ENCODE peak calls at places on chromosomes 16 and 17, in four cellular contexts. One of them, this sample, is unnamed.

GRCh38 chr17:8147141-8147804 is 4.9 kb downstream of the PER1 start:
- DNase-seq in uterus: no peak
- DNase-seq in colonic mucosa: no peak
- DNase-seq in fibroblast of mammary gland: no peak
- DNase-seq in this sample: no peak

GRCh38 chr16:29876186-29876577 is 13.2 kb upstream of the CDIPT start:
- DNase-seq in uterus: no peak
- DNase-seq in colonic mucosa: no peak
- DNase-seq in fibroblast of mammary gland: no peak
- DNase-seq in this sample: no peak

GRCh38 chr17:4536742-4537411 is 18.3 kb downstream of the MYBBP1A start:
- DNase-seq in uterus: peak
- DNase-seq in colonic mucosa: no peak
- DNase-seq in fibroblast of mammary gland: peak
- DNase-seq in this sample: peak

GRCh38 chr16:57423152-57423551 is 18.6 kb downstream of the CCL17 start:
- DNase-seq in uterus: no peak
- DNase-seq in colonic mucosa: no peak
- DNase-seq in fibroblast of mammary gland: no peak
- DNase-seq in this sample: no peak

GRCh38 chr16:16071631-16072244 is 122.3 kb downstream of the ABCC1 start:
- DNase-seq in uterus: peak
- DNase-seq in colonic mucosa: no peak
- DNase-seq in fibroblast of mammary gland: no peak
- DNase-seq in this sample: peak

GRCh38 chr16:67959520-67959919 is 8.9 kb downstream of the SLC12A4 start:
- DNase-seq in uterus: no peak
- DNase-seq in colonic mucosa: no peak
- DNase-seq in fibroblast of mammary gland: peak
- DNase-seq in this sample: peak

GRCh38 chr17:45873728-45874127 is 20.6 kb upstream of the MAPT start:
- DNase-seq in uterus: no peak
- DNase-seq in colonic mucosa: no peak
- DNase-seq in fibroblast of mammary gland: no peak
- DNase-seq in this sample: no peak

GRCh38 chr17:71260366-71260765 is 860.5 kb upstream of the SOX9 start:
- DNase-seq in uterus: no peak
- DNase-seq in colonic mucosa: no peak
- DNase-seq in fibroblast of mammary gland: peak
- DNase-seq in this sample: no peak

GRCh38 chr16:5551909-5552308 is 454.3 kb upstream of the EEF2KMT start:
- DNase-seq in uterus: no peak
- DNase-seq in colonic mucosa: no peak
- DNase-seq in fibroblast of mammary gland: no peak
- DNase-seq in this sample: no peak

GRCh38 chr17:30586818-30587595 is 109.8 kb downstream of the GOSR1 start:
- DNase-seq in uterus: no peak
- DNase-seq in colonic mucosa: no peak
- DNase-seq in fibroblast of mammary gland: peak
- DNase-seq in this sample: peak

GRCh38 chr16:54284319-54284930 is 2.2 kb downstream of the IRX3 start:
- DNase-seq in uterus: no peak
- DNase-seq in colonic mucosa: no peak
- DNase-seq in fibroblast of mammary gland: no peak
- DNase-seq in this sample: no peak

GRCh38 chr16:80197790-80198201 is 343.0 kb upstream of the DYNLRB2 start:
- DNase-seq in uterus: no peak
- DNase-seq in colonic mucosa: no peak
- DNase-seq in fibroblast of mammary gland: peak
- DNase-seq in this sample: peak

GRCh38 chr16:79716645-79717323 is 116.2 kb upstream of the MAF start:
- DNase-seq in uterus: no peak
- DNase-seq in colonic mucosa: no peak
- DNase-seq in fibroblast of mammary gland: no peak
- DNase-seq in this sample: no peak

GRCh38 chr16:85891033-85891775 is 7.8 kb upstream of the IRF8 start:
- DNase-seq in uterus: no peak
- DNase-seq in colonic mucosa: peak
- DNase-seq in fibroblast of mammary gland: no peak
- DNase-seq in this sample: no peak

GRCh38 chr16:14364386-14365199 is 265.5 kb downstream of the PARN start:
- DNase-seq in uterus: no peak
- DNase-seq in colonic mucosa: no peak
- DNase-seq in fibroblast of mammary gland: peak
- DNase-seq in this sample: peak

GRCh38 chr16:14164916-14165684 is 94.0 kb downstream of the MRTFB start:
- DNase-seq in uterus: no peak
- DNase-seq in colonic mucosa: no peak
- DNase-seq in fibroblast of mammary gland: no peak
- DNase-seq in this sample: no peak

GRCh38 chr17:43528988-43529814 is 16.9 kb downstream of the ETV4 start:
- DNase-seq in uterus: no peak
- DNase-seq in colonic mucosa: no peak
- DNase-seq in fibroblast of mammary gland: no peak
- DNase-seq in this sample: no peak

GRCh38 chr16:70592106-70592571 is 54.2 kb upstream of the IL34 start:
- DNase-seq in uterus: peak
- DNase-seq in colonic mucosa: no peak
- DNase-seq in fibroblast of mammary gland: no peak
- DNase-seq in this sample: no peak

GRCh38 chr17:62882284-62882683 is 74.2 kb upstream of the MARCHF10 start:
- DNase-seq in uterus: no peak
- DNase-seq in colonic mucosa: no peak
- DNase-seq in fibroblast of mammary gland: no peak
- DNase-seq in this sample: no peak

GRCh38 chr16:29905668-29906067 is 5.4 kb downstream of the ASPHD1 start:
- DNase-seq in uterus: no peak
- DNase-seq in colonic mucosa: no peak
- DNase-seq in fibroblast of mammary gland: no peak
- DNase-seq in this sample: no peak

GRCh38 chr17:66002807-66003206 is 189.1 kb downstream of the CEP112 start:
- DNase-seq in uterus: no peak
- DNase-seq in colonic mucosa: no peak
- DNase-seq in fibroblast of mammary gland: no peak
- DNase-seq in this sample: peak

GRCh38 chr16:28187595-28188004 is 24.2 kb downstream of the XPO6 start:
- DNase-seq in uterus: no peak
- DNase-seq in colonic mucosa: no peak
- DNase-seq in fibroblast of mammary gland: no peak
- DNase-seq in this sample: no peak

GRCh38 chr17:47822785-47823184 is 1.2 kb upstream of the OSBPL7 start:
- DNase-seq in uterus: no peak
- DNase-seq in colonic mucosa: no peak
- DNase-seq in fibroblast of mammary gland: no peak
- DNase-seq in this sample: no peak

GRCh38 chr17:8755590-8756255 is 2.6 kb downstream of the SPDYE4 start:
- DNase-seq in uterus: no peak
- DNase-seq in colonic mucosa: no peak
- DNase-seq in fibroblast of mammary gland: no peak
- DNase-seq in this sample: no peak

GRCh38 chr17:76417499-76418143 is 33.2 kb downstream of the SPHK1 start:
- DNase-seq in uterus: no peak
- DNase-seq in colonic mucosa: no peak
- DNase-seq in fibroblast of mammary gland: no peak
- DNase-seq in this sample: no peak

GRCh38 chr17:45332989-45333701 is 16.3 kb upstream of the MAP3K14 start:
- DNase-seq in uterus: peak
- DNase-seq in colonic mucosa: no peak
- DNase-seq in fibroblast of mammary gland: no peak
- DNase-seq in this sample: no peak

GRCh38 chr16:25037632-25038031 is 22.5 kb upstream of the ARHGAP17 start:
- DNase-seq in uterus: no peak
- DNase-seq in colonic mucosa: no peak
- DNase-seq in fibroblast of mammary gland: no peak
- DNase-seq in this sample: no peak

GRCh38 chr16:48413291-48413690 is 28.1 kb upstream of the SIAH1 start:
- DNase-seq in uterus: no peak
- DNase-seq in colonic mucosa: no peak
- DNase-seq in fibroblast of mammary gland: no peak
- DNase-seq in this sample: no peak

GRCh38 chr16:2514333-2515179 is 804 bp downstream of the ATP6V0C start:
- DNase-seq in uterus: no peak
- DNase-seq in colonic mucosa: no peak
- DNase-seq in fibroblast of mammary gland: no peak
- DNase-seq in this sample: no peak

GRCh38 chr17:1604831-1605528 is 23.7 kb downstream of the SLC43A2 start:
- DNase-seq in uterus: no peak
- DNase-seq in colonic mucosa: no peak
- DNase-seq in fibroblast of mammary gland: no peak
- DNase-seq in this sample: no peak

GRCh38 chr17:82243648-82244412 is 15.0 kb downstream of the SLC16A3 start:
- DNase-seq in uterus: no peak
- DNase-seq in colonic mucosa: no peak
- DNase-seq in fibroblast of mammary gland: no peak
- DNase-seq in this sample: no peak

GRCh38 chr16:88279998-88280397 is 102.8 kb upstream of the ZNF469 start:
- DNase-seq in uterus: no peak
- DNase-seq in colonic mucosa: no peak
- DNase-seq in fibroblast of mammary gland: no peak
- DNase-seq in this sample: no peak

GRCh38 chr16:88334517-88335149 is 48.1 kb upstream of the ZNF469 start:
- DNase-seq in uterus: no peak
- DNase-seq in colonic mucosa: no peak
- DNase-seq in fibroblast of mammary gland: no peak
- DNase-seq in this sample: no peak

GRCh38 chr16:69888005-69888560 is 63.1 kb upstream of the CLEC18A start:
- DNase-seq in uterus: no peak
- DNase-seq in colonic mucosa: no peak
- DNase-seq in fibroblast of mammary gland: no peak
- DNase-seq in this sample: no peak

GRCh38 chr16:79587897-79588296 is 12.6 kb downstream of the MAF start:
- DNase-seq in uterus: no peak
- DNase-seq in colonic mucosa: no peak
- DNase-seq in fibroblast of mammary gland: no peak
- DNase-seq in this sample: no peak

GRCh38 chr17:8788998-8789397 is 10.2 kb downstream of the MFSD6L start:
- DNase-seq in uterus: no peak
- DNase-seq in colonic mucosa: no peak
- DNase-seq in fibroblast of mammary gland: no peak
- DNase-seq in this sample: no peak

GRCh38 chr16:8621221-8621571 is 302 bp upstream of the METTL22 start:
- DNase-seq in uterus: no peak
- DNase-seq in colonic mucosa: no peak
- DNase-seq in fibroblast of mammary gland: no peak
- DNase-seq in this sample: peak

GRCh38 chr16:8623634-8624033 is 2.1 kb downstream of the METTL22 start:
- DNase-seq in uterus: no peak
- DNase-seq in colonic mucosa: no peak
- DNase-seq in fibroblast of mammary gland: peak
- DNase-seq in this sample: peak

GRCh38 chr16:8620535-8620934 is 963 bp upstream of the METTL22 start:
- DNase-seq in uterus: no peak
- DNase-seq in colonic mucosa: no peak
- DNase-seq in fibroblast of mammary gland: peak
- DNase-seq in this sample: no peak

GRCh38 chr16:8621572-8622314 is at the start of gene METTL22:
- DNase-seq in uterus: peak
- DNase-seq in colonic mucosa: peak
- DNase-seq in fibroblast of mammary gland: peak
- DNase-seq in this sample: peak

DNA sequence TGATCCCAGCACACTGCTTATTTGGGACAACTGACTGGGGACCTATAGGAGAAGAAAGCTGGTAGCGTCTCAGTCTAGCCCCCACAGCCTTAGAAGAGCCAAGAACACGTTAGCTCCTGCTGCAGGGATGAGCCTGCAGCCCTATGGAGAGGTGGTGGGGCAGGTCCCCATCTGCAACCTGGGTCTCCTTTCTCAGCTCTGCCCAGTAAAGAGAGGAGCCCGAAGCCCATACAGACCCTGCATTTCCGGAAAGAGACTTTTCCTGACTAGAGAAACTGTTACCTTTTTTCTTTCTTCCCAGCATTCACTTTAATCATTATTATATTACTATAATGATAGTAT is 788 bp downstream of the METTL22 start:
- DNase-seq in uterus: no peak
- DNase-seq in colonic mucosa: no peak
- DNase-seq in fibroblast of mammary gland: no peak
- DNase-seq in this sample: no peak
- H3K4me3 ChIP-seq in uterus: peak
- H3K4me3 ChIP-seq in colonic mucosa: peak
- H3K4me3 ChIP-seq in fibroblast of mammary gland: peak
- H3K4me3 ChIP-seq in this sample: peak

DNA sequence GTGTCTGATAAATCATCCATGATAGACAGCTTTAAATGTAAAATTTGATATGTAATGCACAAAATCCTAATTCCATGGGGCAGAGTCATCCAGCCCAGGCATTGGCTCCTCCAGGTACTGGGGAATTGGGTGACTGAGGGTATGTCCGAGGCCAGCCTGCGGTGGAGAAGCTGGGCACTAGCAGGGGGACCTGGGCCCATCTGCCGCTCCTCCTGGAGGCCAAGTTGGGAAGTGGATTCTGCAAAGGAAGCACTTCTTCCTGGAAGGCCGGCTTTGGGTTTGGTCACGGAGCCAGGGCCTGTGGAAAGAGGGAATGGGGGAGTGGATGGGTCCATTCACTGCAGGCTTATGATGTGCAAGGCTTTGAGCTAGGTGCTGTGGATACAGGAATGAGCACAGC is 85.8 kb downstream of the GNAO1 start:
- DNase-seq in uterus: no peak
- DNase-seq in colonic mucosa: no peak
- DNase-seq in fibroblast of mammary gland: no peak
- DNase-seq in this sample: no peak
- TF ChIP-seq CTCF in uterus: no peak
- TF ChIP-seq CTCF in colonic mucosa: no peak
- TF ChIP-seq CTCF in fibroblast of mammary gland: no peak
- TF ChIP-seq CTCF in this sample: peak

GRCh38 chr17:28717578-28718316 is at the start of gene RAB34:
- DNase-seq in uterus: peak
- DNase-seq in colonic mucosa: peak
- DNase-seq in fibroblast of mammary gland: peak
- DNase-seq in this sample: peak
- H3K4me3 ChIP-seq in uterus: peak
- H3K4me3 ChIP-seq in colonic mucosa: peak
- H3K4me3 ChIP-seq in fibroblast of mammary gland: peak
- H3K4me3 ChIP-seq in this sample: peak

DNA sequence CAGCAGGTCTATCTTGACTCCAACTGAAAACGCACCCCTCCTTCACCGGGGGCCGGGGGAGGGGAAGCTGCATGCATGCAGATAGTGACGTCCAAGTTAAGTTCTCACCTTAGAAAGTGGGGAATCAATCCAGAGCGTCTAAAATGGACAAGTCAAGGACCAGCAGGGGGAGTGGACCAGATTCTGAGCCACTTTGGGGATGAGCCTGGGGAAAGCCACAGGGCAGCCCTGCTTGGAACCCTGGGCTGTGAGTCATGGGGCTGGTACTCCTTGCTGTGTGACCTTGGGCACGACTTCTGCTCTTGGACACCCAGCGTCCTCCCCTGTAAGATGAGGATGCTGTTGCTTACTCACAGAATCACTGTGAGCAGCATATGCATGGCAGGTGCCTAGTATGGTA is 9.1 kb downstream of the TNFRSF13B start:
- DNase-seq in uterus: no peak
- DNase-seq in colonic mucosa: no peak
- DNase-seq in fibroblast of mammary gland: peak
- DNase-seq in this sample: no peak
- TF ChIP-seq CTCF in uterus: no peak
- TF ChIP-seq CTCF in colonic mucosa: no peak
- TF ChIP-seq CTCF in fibroblast of mammary gland: peak
- TF ChIP-seq CTCF in this sample: no peak

This sample was measured in fibroblast of pulmonary artery.